ENCODE peak calls at places on chromosomes 4 and X, in six cellular contexts. Z, X, F, U, V and K are unnamed samples.

GRCh38 chr4:180635276-180635675 is 1607.9 kb upstream of the TENM3 start:
- DNase-seq in Z (peak), X (no peak), F (peak), U (no peak), V (no peak), K (no peak)

GRCh38 chr4:183960021-183960420 is 54.9 kb downstream of the STOX2 start:
- DNase-seq in Z (peak), X (peak), F (peak), U (no peak), V (no peak), K (no peak)

GRCh38 chr4:156609421-156609820 is 362.2 kb downstream of the PDGFC start:
- DNase-seq in Z (no peak), X (no peak), F (no peak), U (no peak), V (no peak), K (no peak)

GRCh38 chr4:78720994-78721677 is 55.0 kb upstream of the BMP2K start:
- DNase-seq in Z (no peak), X (no peak), F (no peak), U (no peak), V (no peak), K (no peak)

GRCh38 chrX:102154218-102154860 is 1.4 kb downstream of the BEX5 start:
- DNase-seq in Z (peak), X (peak), F (no peak), U (no peak), V (no peak), K (no peak)

GRCh38 chr4:155629183-155629825 is 37.3 kb upstream of the GUCY1A1 start:
- DNase-seq in Z (no peak), X (no peak), F (peak), U (no peak), V (no peak), K (no peak)

GRCh38 chr4:147754037-147754445 is 22.2 kb downstream of the ARHGAP10 start:
- DNase-seq in Z (no peak), X (no peak), F (peak), U (no peak), V (no peak), K (no peak)

GRCh38 chr4:140237616-140238352 is 83.8 kb upstream of the MAML3 start:
- DNase-seq in Z (no peak), X (peak), F (peak), U (peak), V (no peak), K (no peak)

GRCh38 chrX:106973433-106974149 is 26.4 kb downstream of the MORC4 start:
- DNase-seq in Z (no peak), X (no peak), F (no peak), U (no peak), V (no peak), K (no peak)

GRCh38 chr4:8705161-8706145 is 112.9 kb downstream of the CPZ start:
- DNase-seq in Z (no peak), X (no peak), F (no peak), U (no peak), V (no peak), K (no peak)

GRCh38 chrX:77938083-77938482 is 27.6 kb downstream of the ATP7A start:
- DNase-seq in Z (no peak), X (no peak), F (no peak), U (no peak), V (no peak), K (no peak)

GRCh38 chrX:107826286-107827136 is 845 bp downstream of the MID2 start:
- DNase-seq in Z (peak), X (no peak), F (peak), U (peak), V (peak), K (peak)

GRCh38 chr4:171430495-171430894 is 382.7 kb upstream of the GALNTL6 start:
- DNase-seq in Z (no peak), X (no peak), F (no peak), U (no peak), V (no peak), K (no peak)

GRCh38 chrX:120775959-120776358 is 99.7 kb downstream of the CT47B1 start:
- DNase-seq in Z (no peak), X (no peak), F (no peak), U (no peak), V (no peak), K (no peak)

GRCh38 chr4:113905301-113905700 is 74.1 kb downstream of the ARSJ start:
- DNase-seq in Z (no peak), X (no peak), F (no peak), U (no peak), V (no peak), K (no peak)

GRCh38 chrX:47191331-47191730 is 2.3 kb upstream of the UBA1 start:
- DNase-seq in Z (peak), X (no peak), F (no peak), U (no peak), V (peak), K (peak)

GRCh38 chrX:17637235-17637634 is 100.1 kb upstream of the SCML1 start:
- DNase-seq in Z (no peak), X (no peak), F (no peak), U (no peak), V (no peak), K (no peak)

GRCh38 chr4:182955411-182955810 is 38.2 kb upstream of the DCTD start:
- DNase-seq in Z (no peak), X (no peak), F (no peak), U (no peak), V (no peak), K (no peak)

GRCh38 chrX:70669120-70669519 is 224.5 kb downstream of the DLG3 start:
- DNase-seq in Z (no peak), X (no peak), F (no peak), U (no peak), V (no peak), K (no peak)

GRCh38 chr4:1369484-1370079 is 22.6 kb downstream of the UVSSA start:
- DNase-seq in Z (no peak), X (no peak), F (no peak), U (peak), V (no peak), K (no peak)

GRCh38 chrX:1481636-1482529 is 29.2 kb upstream of the ASMTL start:
- DNase-seq in Z (peak), X (peak), F (peak), U (no peak), V (peak), K (peak)

GRCh38 chr4:56077676-56078075 is 128.9 kb downstream of the CEP135 start:
- DNase-seq in Z (no peak), X (no peak), F (peak), U (no peak), V (no peak), K (no peak)

GRCh38 chr4:53617101-53617680 is 25.9 kb upstream of the LNX1 start:
- DNase-seq in Z (no peak), X (no peak), F (no peak), U (no peak), V (no peak), K (no peak)

GRCh38 chr4:53531695-53532224 is 59.5 kb downstream of the LNX1 start:
- DNase-seq in Z (no peak), X (no peak), F (no peak), U (no peak), V (no peak), K (no peak)

GRCh38 chrX:70494441-70494840 is 49.8 kb downstream of the DLG3 start:
- DNase-seq in Z (no peak), X (no peak), F (no peak), U (no peak), V (no peak), K (no peak)

GRCh38 chr4:119858176-119858575 is 208.5 kb downstream of the MAD2L1 start:
- DNase-seq in Z (no peak), X (no peak), F (no peak), U (no peak), V (no peak), K (no peak)

GRCh38 chr4:76987153-76987562 is 37.6 kb downstream of the SEPTIN11 start:
- DNase-seq in Z (no peak), X (peak), F (peak), U (no peak), V (no peak), K (no peak)

GRCh38 chrX:73903941-73904340 is 340.9 kb downstream of the CHIC1 start:
- DNase-seq in Z (no peak), X (no peak), F (no peak), U (no peak), V (no peak), K (no peak)

GRCh38 chr4:7842384-7843279 is 97.0 kb downstream of the AFAP1 start:
- DNase-seq in Z (no peak), X (no peak), F (peak), U (no peak), V (peak), K (no peak)

GRCh38 chr4:11894976-11895375 is 466.3 kb upstream of the HS3ST1 start:
- DNase-seq in Z (no peak), X (no peak), F (no peak), U (no peak), V (no peak), K (no peak)

GRCh38 chrX:15416133-15416993 is 32.1 kb upstream of the VEGFD start:
- DNase-seq in Z (no peak), X (no peak), F (no peak), U (no peak), V (no peak), K (no peak)

GRCh38 chrX:109485470-109486340 is 3.8 kb upstream of the GUCY2F start:
- DNase-seq in Z (peak), X (peak), F (peak), U (no peak), V (peak), K (no peak)

GRCh38 chrX:2928583-2929434 is at the start of gene ARSD:
- DNase-seq in Z (peak), X (peak), F (peak), U (peak), V (peak), K (peak)

GRCh38 chrX:31243804-31244203 is 172.0 kb upstream of the FTHL17 start:
- DNase-seq in Z (no peak), X (no peak), F (no peak), U (no peak), V (no peak), K (no peak)
- TF ChIP-seq CTCF in Z (no peak), X (no peak), F (no peak), U (no peak), V (no peak), K (no peak)

GRCh38 chr4:31538877-31539276 is 818.7 kb downstream of the PCDH7 start:
- DNase-seq in Z (no peak), X (no peak), F (no peak), U (no peak), V (no peak), K (no peak)
- TF ChIP-seq CTCF in Z (no peak), X (no peak), F (no peak), U (no peak), V (no peak), K (no peak)

GRCh38 chr4:15149842-15150592 is 147.7 kb downstream of the CPEB2 start:
- DNase-seq in Z (peak), X (peak), F (peak), U (peak), V (peak), K (no peak)
- TF ChIP-seq CTCF in Z (no peak), X (peak), F (peak), U (no peak), V (no peak), K (no peak)

GRCh38 chr4:39527296-39528055 is at the start of gene UGDH:
- DNase-seq in Z (peak), X (peak), F (peak), U (peak), V (peak), K (peak)
- TF ChIP-seq CTCF in Z (no peak), X (peak), F (peak), U (no peak), V (no peak), K (no peak)

DNA sequence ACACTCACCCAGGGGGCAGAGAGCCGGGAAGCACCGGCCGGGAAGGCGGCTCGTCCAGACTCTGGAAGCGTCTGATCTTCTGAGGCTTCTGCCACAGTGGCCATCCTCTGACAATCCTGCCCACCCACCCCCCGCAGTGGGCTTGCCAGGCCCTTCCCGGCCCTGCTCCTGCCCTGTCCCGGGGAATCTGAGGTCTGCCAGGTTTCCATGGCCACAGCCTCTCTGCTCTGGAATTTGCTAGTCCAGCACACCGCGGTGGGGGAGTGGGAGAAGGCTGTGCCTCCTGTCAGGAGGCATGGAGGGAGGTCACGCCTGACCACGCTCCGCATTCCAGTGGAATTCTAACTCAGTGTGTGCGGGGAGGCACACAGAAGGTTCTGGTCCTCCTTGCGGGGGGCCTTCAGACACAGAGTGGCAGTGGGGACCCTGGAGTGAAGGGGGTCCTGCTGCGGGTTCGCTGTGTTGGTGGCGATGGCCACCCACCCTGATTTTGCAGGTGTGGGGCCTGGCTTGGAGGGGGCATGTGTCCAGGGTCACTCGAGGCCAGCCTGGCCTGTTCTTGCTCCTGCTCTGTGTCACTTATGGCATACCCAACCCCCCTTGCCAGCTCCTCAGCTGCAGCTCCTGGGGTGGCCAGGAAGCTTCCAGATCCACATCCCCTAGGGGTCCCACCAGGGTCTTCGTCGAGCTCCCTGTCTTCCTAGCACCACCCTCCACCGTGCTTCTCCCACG is 55.6 kb upstream of the ADRA2C start:
- DNase-seq in Z (no peak), X (no peak), F (no peak), U (peak), V (no peak), K (no peak)
- TF ChIP-seq CTCF in Z (no peak), X (no peak), F (no peak), U (no peak), V (no peak), K (no peak)

GRCh38 chr4:107832275-107832807 is 7.6 kb downstream of the SGMS2 start:
- DNase-seq in Z (no peak), X (no peak), F (no peak), U (no peak), V (no peak), K (no peak)
- TF ChIP-seq CTCF in Z (no peak), X (no peak), F (no peak), U (no peak), V (no peak), K (no peak)

DNA sequence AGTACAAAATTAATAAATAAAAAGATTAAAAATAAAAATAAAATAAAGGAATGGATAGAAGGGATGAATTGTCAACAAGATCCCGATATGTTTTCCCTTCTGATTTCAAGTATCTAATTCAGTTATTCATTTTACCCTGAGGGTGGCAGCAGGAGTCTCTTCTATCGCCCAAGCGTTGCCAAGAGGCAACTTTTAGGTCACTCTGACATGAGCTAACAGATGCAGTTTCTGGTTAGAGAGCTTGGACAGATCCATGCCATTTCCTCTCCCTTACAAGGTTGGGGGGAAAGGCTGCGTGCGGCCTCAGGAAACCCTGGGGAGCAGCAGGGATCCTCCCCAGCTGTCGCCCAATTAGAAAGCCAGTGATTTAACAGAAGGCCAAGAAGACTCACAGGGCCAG is 35.3 kb upstream of the WAS start:
- DNase-seq in Z (peak), X (peak), F (peak), U (no peak), V (peak), K (no peak)
- TF ChIP-seq CTCF in Z (no peak), X (no peak), F (peak), U (no peak), V (no peak), K (no peak)

GRCh38 chr4:10289534-10289899 is 167.7 kb downstream of the ZNF518B start:
- DNase-seq in Z (no peak), X (no peak), F (no peak), U (no peak), V (no peak), K (no peak)
- TF ChIP-seq CTCF in Z (no peak), X (no peak), F (no peak), U (no peak), V (no peak), K (no peak)